ENCODE peak calls at places on chromosomes 4 and X, in six cellular contexts. H, I, B, M, U and A are unnamed samples.

GRCh38 chrX:130878350-130879341 is 24.4 kb downstream of the ENOX2 start:
- DNase-seq in H (no peak), I (peak), B (peak), M (peak), U (no peak), A (peak)

GRCh38 chr4:101865501-101866062 is 75.1 kb downstream of the BANK1 start:
- DNase-seq in H (no peak), I (peak), B (no peak), M (peak), U (no peak), A (no peak)

GRCh38 chr4:110663738-110664444 is 41.0 kb upstream of the PITX2 start:
- DNase-seq in H (no peak), I (peak), B (no peak), M (peak), U (no peak), A (no peak)

GRCh38 chr4:153661215-153661822 is 22.8 kb upstream of the TLR2 start:
- DNase-seq in H (no peak), I (peak), B (no peak), M (no peak), U (no peak), A (no peak)

GRCh38 chr4:71608674-71609062 is 175.2 kb downstream of the GC start:
- DNase-seq in H (no peak), I (no peak), B (no peak), M (no peak), U (no peak), A (no peak)

GRCh38 chrX:93120805-93121204 is 552.6 kb downstream of the NAP1L3 start:
- DNase-seq in H (no peak), I (no peak), B (no peak), M (no peak), U (no peak), A (no peak)

GRCh38 chrX:68234171-68234910 is 199.0 kb downstream of the OPHN1 start:
- DNase-seq in H (no peak), I (no peak), B (no peak), M (no peak), U (no peak), A (no peak)

GRCh38 chr4:184011810-184012209 is 106.7 kb downstream of the STOX2 start:
- DNase-seq in H (no peak), I (no peak), B (no peak), M (no peak), U (no peak), A (no peak)

GRCh38 chr4:168601899-168602298 is 105.0 kb downstream of the PALLD start:
- DNase-seq in H (no peak), I (no peak), B (no peak), M (no peak), U (no peak), A (no peak)

GRCh38 chrX:134520860-134521390 is 61.0 kb downstream of the HPRT1 start:
- DNase-seq in H (no peak), I (peak), B (no peak), M (peak), U (peak), A (no peak)
- TF ChIP-seq CTCF in H (peak), I (peak), B (peak), M (peak), U (peak), A (peak)

DNA sequence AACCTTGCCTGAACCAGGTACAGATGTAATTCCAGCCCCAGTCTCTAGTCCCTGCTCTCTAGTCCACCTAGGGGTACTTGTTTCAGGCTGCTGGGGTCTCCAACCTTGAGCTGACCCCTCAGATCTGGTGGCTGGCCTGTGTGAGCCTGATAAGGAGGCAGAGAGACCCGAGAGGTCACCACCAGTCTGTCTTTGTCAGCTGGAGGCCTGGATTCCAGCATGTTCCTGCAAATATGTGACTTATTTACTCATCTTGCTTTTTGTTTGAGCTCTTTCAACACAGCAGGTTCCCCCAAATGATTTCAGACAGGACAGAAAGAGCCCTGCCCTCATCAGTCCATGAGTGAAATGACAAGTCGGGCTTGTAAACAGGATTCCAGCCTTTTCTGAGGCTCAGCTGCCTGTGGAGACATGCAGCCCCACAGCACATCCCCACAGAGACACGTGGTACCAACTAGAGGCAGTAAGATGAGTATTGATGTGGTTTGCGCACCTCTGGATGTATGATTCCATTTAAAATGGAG is 37.5 kb upstream of the STK26 start:
- DNase-seq in H (no peak), I (peak), B (no peak), M (no peak), U (no peak), A (no peak)
- TF ChIP-seq CTCF in H (no peak), I (no peak), B (no peak), M (no peak), U (no peak), A (no peak)

GRCh38 chr4:17336986-17337385 is 174.9 kb downstream of the QDPR start:
- DNase-seq in H (no peak), I (no peak), B (no peak), M (no peak), U (no peak), A (no peak)
- TF ChIP-seq CTCF in H (no peak), I (no peak), B (no peak), M (no peak), U (no peak), A (no peak)

GRCh38 chrX:95903490-95903889 is 781.2 kb upstream of the DIAPH2 start:
- DNase-seq in H (no peak), I (no peak), B (no peak), M (no peak), U (no peak), A (no peak)
- TF ChIP-seq CTCF in H (no peak), I (peak), B (no peak), M (no peak), U (no peak), A (no peak)